ENCODE peak calls at places on chromosomes 11 and 22, in nine cellular contexts. X is endothelial cell of umbilical vein, Y is GM12878, W is HCT116, P is H1, U is A549, R is SK-N-SH, E is K562, B is HepG2. K is an unnamed sample.

GRCh38 chr11:22666700-22667439 is 459 bp downstream of the GAS2 start:
- DNase-seq in P (peak), Y (no peak), E (no peak), B (peak), W (no peak), U (no peak), X (peak), R (peak), K (no peak)

GRCh38 chr11:33262016-33262638 is 4.9 kb downstream of the HIPK3 start:
- DNase-seq in U (no peak), X (no peak), R (no peak), B (no peak), W (no peak), Y (no peak), E (no peak), P (no peak), K (peak)

GRCh38 chr22:22487869-22488597 is 20.5 kb downstream of the ZNF280B start:
- DNase-seq in W (no peak), X (no peak), R (no peak), P (no peak), B (no peak), Y (no peak), U (no peak), E (no peak), K (no peak)

GRCh38 chr11:126833020-126833419 is 167.6 kb downstream of the KIRREL3 start:
- DNase-seq in U (no peak), B (no peak), E (no peak), R (no peak), P (no peak), X (no peak), Y (no peak), W (no peak), K (no peak)

GRCh38 chr11:48013269-48013901 is 33.0 kb downstream of the PTPRJ start:
- DNase-seq in B (peak), R (no peak), E (no peak), Y (no peak), P (no peak), U (peak), X (peak), W (no peak), K (peak)

GRCh38 chr11:2796508-2797180 is 88.9 kb downstream of the CDKN1C start:
- DNase-seq in U (no peak), E (no peak), X (no peak), R (no peak), W (no peak), Y (no peak), P (no peak), B (no peak), K (no peak)

GRCh38 chr11:63537293-63538101 is 889 bp downstream of the PLAAT4 start:
- DNase-seq in E (no peak), U (no peak), X (peak), R (no peak), P (no peak), W (no peak), B (no peak), Y (no peak), K (no peak)

GRCh38 chr11:67345949-67346819 is 7.2 kb downstream of the POLD4 start:
- DNase-seq in W (peak), R (peak), Y (peak), B (peak), P (no peak), X (peak), E (no peak), U (peak), K (peak)

GRCh38 chr11:63560506-63561179 is 2.5 kb downstream of the PLAAT2 start:
- DNase-seq in Y (no peak), E (no peak), X (no peak), R (no peak), P (no peak), U (no peak), B (no peak), W (no peak), K (no peak)

GRCh38 chr22:45975266-45976161 is 1.4 kb downstream of the WNT7B start:
- DNase-seq in U (no peak), B (no peak), X (no peak), W (no peak), R (peak), E (no peak), Y (no peak), P (no peak), K (no peak)
- H3K4me3 ChIP-seq in U (peak), B (no peak), X (no peak), W (peak), R (no peak), E (no peak), Y (no peak), P (no peak), K (no peak)

GRCh38 chr11:107648247-107648646 is 57.3 kb downstream of the ELMOD1 start:
- DNase-seq in X (no peak), W (no peak), Y (no peak), E (no peak), P (no peak), U (no peak), R (no peak), B (no peak), K (no peak)

GRCh38 chr11:107651672-107652071 is 60.2 kb downstream of the SLN start:
- DNase-seq in U (peak), B (no peak), X (no peak), E (no peak), R (no peak), Y (no peak), P (no peak), W (peak), K (peak)

GRCh38 chr11:107655607-107656006 is 56.2 kb downstream of the SLN start:
- DNase-seq in W (no peak), B (no peak), X (no peak), Y (no peak), U (no peak), P (no peak), E (no peak), R (no peak), K (no peak)

GRCh38 chr11:107653077-107653476 is 58.8 kb downstream of the SLN start:
- DNase-seq in R (no peak), W (no peak), E (no peak), Y (no peak), P (no peak), X (no peak), U (no peak), B (no peak), K (no peak)
- TF ChIP-seq MAX in R (no peak), W (no peak), E (no peak), Y (no peak), P (no peak), X (no peak), U (no peak), B (no peak), K (no peak)

GRCh38 chr11:66288866-66289547 is at the start of gene YIF1A:
- DNase-seq in W (peak), P (peak), U (peak), R (peak), B (peak), Y (peak), E (peak), X (peak), K (peak)
- TF ChIP-seq CTCF in W (no peak), P (no peak), U (no peak), R (no peak), B (peak), Y (peak), E (peak), X (no peak), K (no peak)

GRCh38 chr22:21032037-21032842 is at the start of gene SLC7A4:
- DNase-seq in W (no peak), Y (no peak), P (no peak), X (no peak), B (no peak), U (no peak), E (peak), R (peak), K (no peak)
- H3K4me3 ChIP-seq in W (no peak), Y (no peak), P (peak), X (no peak), B (no peak), U (no peak), E (no peak), R (peak), K (no peak)

GRCh38 chr11:12403122-12403994 is 26.0 kb downstream of the PARVA start:
- DNase-seq in B (no peak), R (no peak), X (no peak), Y (no peak), U (no peak), P (no peak), W (no peak), E (no peak), K (no peak)
- TF ChIP-seq MAX in B (no peak), R (no peak), X (no peak), Y (no peak), U (no peak), P (no peak), W (no peak), E (no peak), K (no peak)

GRCh38 chr11:61484541-61484940 is 24.0 kb upstream of the LRRC10B start:
- DNase-seq in P (no peak), W (no peak), B (no peak), Y (no peak), R (no peak), X (no peak), U (no peak), E (no peak), K (no peak)

GRCh38 chr11:61480261-61480660 is 28.3 kb upstream of the LRRC10B start:
- DNase-seq in X (no peak), R (no peak), B (no peak), E (no peak), Y (no peak), U (no peak), W (no peak), P (no peak), K (no peak)

GRCh38 chr11:61480936-61481335 is 27.6 kb upstream of the LRRC10B start:
- DNase-seq in W (no peak), E (peak), X (no peak), P (no peak), U (no peak), R (peak), B (no peak), Y (no peak), K (peak)

GRCh38 chr11:61481806-61482205 is 26.7 kb upstream of the LRRC10B start:
- DNase-seq in B (no peak), U (no peak), P (no peak), W (no peak), X (no peak), Y (no peak), E (no peak), R (no peak), K (no peak)

GRCh38 chr11:61482513-61482912 is 26.0 kb upstream of the LRRC10B start:
- DNase-seq in R (peak), W (no peak), Y (no peak), P (peak), X (no peak), U (peak), E (peak), B (no peak), K (peak)
- TF ChIP-seq CTCF in R (peak), W (peak), Y (peak), P (peak), X (peak), U (peak), E (peak), B (peak), K (peak)

DNA sequence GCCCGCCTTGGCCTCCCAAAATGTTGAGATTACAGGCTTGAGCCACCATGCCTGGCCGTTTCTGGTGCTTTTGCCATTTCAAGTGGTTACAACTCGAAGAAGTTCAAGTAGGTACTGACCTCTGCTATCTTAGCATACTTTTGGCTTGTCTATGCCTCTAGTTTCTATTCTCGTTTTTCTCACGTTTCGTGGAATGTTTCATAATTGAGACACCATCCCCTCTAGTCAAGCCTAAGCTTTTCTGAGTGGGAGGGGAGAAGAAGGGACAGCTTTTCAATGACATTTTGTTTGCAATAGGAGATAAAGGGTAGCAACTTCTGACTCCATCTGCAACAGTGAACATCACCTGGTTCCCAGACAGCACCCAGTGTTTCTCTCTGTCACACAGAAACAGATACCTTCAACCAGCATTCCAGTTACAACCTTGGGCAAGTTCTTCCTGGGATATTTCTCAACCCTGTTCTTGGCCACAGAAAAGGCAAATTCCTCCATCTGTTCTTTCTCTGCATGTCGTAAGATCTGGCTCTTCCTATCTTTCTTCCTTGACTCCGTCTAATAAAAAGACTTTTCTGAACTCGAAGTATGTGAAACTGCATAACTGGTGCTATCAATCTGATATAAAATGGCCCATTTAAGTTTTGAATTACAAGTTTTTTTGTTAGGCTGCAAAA is 25.5 kb downstream of the DDI1 start:
- DNase-seq in U (no peak), P (no peak), B (no peak), X (no peak), W (no peak), Y (no peak), R (no peak), E (no peak), K (no peak)
- H3K4me3 ChIP-seq in U (no peak), P (no peak), B (no peak), X (no peak), W (no peak), Y (no peak), R (no peak), E (no peak), K (no peak)

GRCh38 chr11:16337421-16338213 is 18.7 kb downstream of the SOX6 start:
- DNase-seq in E (peak), P (no peak), B (no peak), W (no peak), R (no peak), X (no peak), U (no peak), Y (no peak), K (peak)
- TF ChIP-seq MAX in E (no peak), P (no peak), B (no peak), W (no peak), R (no peak), X (no peak), U (no peak), Y (no peak), K (no peak)

K was measured in NB4.